ENCODE peak calls at places on chromosomes 11 and 22, in eight cellular contexts. P is BJ, K is GM23338, H is astrocyte of the spinal cord, S is H1, Y is tibial artery, I is stomach, R is right lobe of liver. Z is an unnamed sample.

GRCh38 chr11:2584812-2585565 is 114.8 kb downstream of the KCNQ1OT1 start:
- DNase-seq in P (no peak), K (no peak), H (no peak), S (no peak), Y (peak; percentile 13), I (peak; percentile 24), R (peak; percentile 40), Z (no peak)

GRCh38 chr11:114008331-114008730 is 33.4 kb downstream of the HTR3A start:
- DNase-seq in P (no peak), K (no peak), H (no peak), S (no peak), Y (no peak), I (no peak), R (no peak), Z (no peak)

GRCh38 chr22:45259754-45260394 is 19.2 kb upstream of the KIAA0930 start:
- DNase-seq in P (no peak), K (no peak), H (no peak), S (no peak), Y (no peak), I (no peak), R (no peak), Z (no peak)

GRCh38 chr11:1476946-1477736 is 9.4 kb downstream of the MOB2 start:
- DNase-seq in P (no peak), K (no peak), H (no peak), S (no peak), Y (no peak), I (no peak), R (peak; percentile 21), Z (no peak)

GRCh38 chr11:35619030-35619753 is 932 bp downstream of the FJX1 start:
- DNase-seq in P (no peak), K (peak; percentile 66), H (peak; percentile 64), S (peak; percentile 73), Y (peak; percentile 21), I (no peak), R (peak; percentile 63), Z (no peak)

GRCh38 chr11:134037093-134037908 is 31.6 kb upstream of the JAM3 start:
- DNase-seq in P (no peak), K (peak; percentile 82), H (peak; percentile 71), S (peak; percentile 83), Y (peak; percentile 66), I (peak; percentile 65), R (peak; percentile 66), Z (peak; percentile 32)

GRCh38 chr11:14973621-14974020 is 1.5 kb upstream of the CALCA start:
- DNase-seq in P (no peak), K (peak; percentile 60), H (peak; percentile 17), S (peak; percentile 63), Y (no peak), I (no peak), R (no peak), Z (no peak)

GRCh38 chr11:69822676-69823494 is 3.7 kb upstream of the FGF3 start:
- DNase-seq in P (no peak), K (no peak), H (no peak), S (no peak), Y (no peak), I (no peak), R (peak; percentile 29), Z (no peak)

GRCh38 chr11:65183201-65183891 is 1.6 kb downstream of the CAPN1 start:
- DNase-seq in P (no peak), K (peak; percentile 23), H (no peak), S (no peak), Y (no peak), I (no peak), R (no peak), Z (no peak)

GRCh38 chr22:21665047-21665851 is 563 bp upstream of the PPIL2 start:
- DNase-seq in P (no peak), K (no peak), H (no peak), S (no peak), Y (no peak), I (no peak), R (no peak), Z (no peak)

GRCh38 chr11:86481399-86481798 is 106.7 kb downstream of the CCDC81 start:
- DNase-seq in P (no peak), K (no peak), H (no peak), S (no peak), Y (no peak), I (no peak), R (no peak), Z (no peak)

GRCh38 chr22:45226681-45227186 is 14.0 kb downstream of the KIAA0930 start:
- DNase-seq in P (no peak), K (no peak), H (no peak), S (no peak), Y (peak; percentile 56), I (peak; percentile 41), R (no peak), Z (no peak)

GRCh38 chr11:69167130-69167915 is 11.6 kb downstream of the SMIM38 start:
- DNase-seq in P (no peak), K (no peak), H (no peak), S (no peak), Y (no peak), I (no peak), R (peak; percentile 5), Z (no peak)

GRCh38 chr11:27416568-27417176 is 53.7 kb upstream of the CCDC34 start:
- DNase-seq in P (no peak), K (no peak), H (no peak), S (no peak), Y (no peak), I (no peak), R (no peak), Z (no peak)

GRCh38 chr11:15826826-15827225 is 529.5 kb downstream of the SOX6 start:
- DNase-seq in P (no peak), K (peak; percentile 84), H (no peak), S (peak; percentile 97), Y (no peak), I (no peak), R (peak; percentile 54), Z (no peak)

GRCh38 chr11:63940786-63941185 is 2.0 kb downstream of the NAA40 start:
- DNase-seq in P (no peak), K (no peak), H (no peak), S (no peak), Y (no peak), I (no peak), R (no peak), Z (no peak)

GRCh38 chr11:63939351-63939920 is 634 bp downstream of the NAA40 start:
- DNase-seq in P (no peak), K (peak; percentile 62), H (no peak), S (no peak), Y (no peak), I (no peak), R (no peak), Z (no peak)

GRCh38 chr11:63941901-63942300 is 3.1 kb downstream of the NAA40 start:
- DNase-seq in P (no peak), K (no peak), H (no peak), S (no peak), Y (no peak), I (no peak), R (no peak), Z (no peak)

GRCh38 chr11:63937713-63938480 is 905 bp upstream of the NAA40 start:
- DNase-seq in P (no peak), K (peak; percentile 59), H (no peak), S (peak; percentile 59), Y (no peak), I (no peak), R (no peak), Z (no peak)

DNA sequence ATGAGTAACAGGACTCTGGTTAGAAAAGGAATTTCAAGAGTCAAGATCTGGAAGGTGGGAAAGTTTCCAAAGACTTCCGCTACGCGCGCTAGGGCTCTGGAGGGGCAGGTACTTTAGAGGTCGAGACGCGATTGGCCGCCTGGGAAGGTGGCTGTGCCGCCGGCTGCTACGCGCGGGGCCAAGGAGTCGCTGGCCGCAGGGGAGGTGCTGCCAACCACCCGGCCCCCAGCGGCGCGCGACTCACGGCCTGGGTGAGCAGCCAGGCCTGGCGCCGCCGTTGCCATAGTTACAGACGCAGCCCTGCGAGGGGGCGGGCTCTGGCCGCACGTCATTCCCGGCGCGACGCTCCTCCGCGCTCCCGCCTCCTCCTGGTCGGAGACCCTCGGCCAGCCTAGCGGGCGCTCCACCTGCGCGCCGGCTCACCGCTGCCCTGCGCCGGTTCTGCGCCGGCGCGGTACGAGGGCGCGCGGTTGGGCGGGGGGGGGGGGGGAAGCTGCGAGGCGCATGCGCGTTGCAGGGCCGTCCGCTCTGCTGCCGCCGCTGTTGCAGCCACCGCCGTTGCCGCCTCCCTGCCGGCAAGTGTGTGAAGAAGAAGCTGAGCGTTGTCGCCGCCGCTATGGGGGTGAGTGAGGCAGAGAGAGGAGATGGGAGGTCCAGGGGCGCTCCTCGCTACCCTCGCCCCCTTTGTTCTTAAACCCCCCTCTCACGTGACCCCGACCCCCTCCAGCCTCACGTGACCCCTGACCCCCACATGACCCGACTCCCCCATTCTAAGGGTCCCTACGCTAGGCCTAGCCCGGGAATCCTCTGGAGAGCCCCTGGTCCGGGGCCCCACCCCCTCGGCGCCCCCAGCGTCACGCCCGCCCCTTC is at the start of gene NAA40:
- DNase-seq in P (peak; percentile 55), K (peak; percentile 96), H (peak; percentile 96), S (peak; percentile 94), Y (peak; percentile 84), I (peak; percentile 95), R (peak; percentile 96), Z (peak; percentile 90)
- TF ChIP-seq CTCF in P (no peak), K (no peak), H (no peak), S (peak; percentile 0), Y (peak; percentile 27), I (no peak), R (no peak), Z (no peak)

GRCh38 chr11:109112748-109113378 is 309.1 kb upstream of the C11orf87 start:
- DNase-seq in P (no peak), K (no peak), H (no peak), S (no peak), Y (no peak), I (no peak), R (no peak), Z (no peak)
- H3K4me3 ChIP-seq in P (no peak overlapping the region), K (no peak overlapping the region), H (no peak overlapping the region), S (no peak overlapping the region), Y (no peak overlapping the region), I (no peak overlapping the region), R (no peak overlapping the region), Z (no peak overlapping the region)

GRCh38 chr11:128520206-128520885 is 67.0 kb downstream of the ETS1 start:
- DNase-seq in P (no peak), K (no peak), H (no peak), S (no peak), Y (no peak), I (no peak), R (no peak), Z (no peak)
- TF ChIP-seq CTCF in P (no peak), K (no peak), H (no peak), S (no peak), Y (no peak), I (no peak), R (no peak), Z (no peak)

DNA sequence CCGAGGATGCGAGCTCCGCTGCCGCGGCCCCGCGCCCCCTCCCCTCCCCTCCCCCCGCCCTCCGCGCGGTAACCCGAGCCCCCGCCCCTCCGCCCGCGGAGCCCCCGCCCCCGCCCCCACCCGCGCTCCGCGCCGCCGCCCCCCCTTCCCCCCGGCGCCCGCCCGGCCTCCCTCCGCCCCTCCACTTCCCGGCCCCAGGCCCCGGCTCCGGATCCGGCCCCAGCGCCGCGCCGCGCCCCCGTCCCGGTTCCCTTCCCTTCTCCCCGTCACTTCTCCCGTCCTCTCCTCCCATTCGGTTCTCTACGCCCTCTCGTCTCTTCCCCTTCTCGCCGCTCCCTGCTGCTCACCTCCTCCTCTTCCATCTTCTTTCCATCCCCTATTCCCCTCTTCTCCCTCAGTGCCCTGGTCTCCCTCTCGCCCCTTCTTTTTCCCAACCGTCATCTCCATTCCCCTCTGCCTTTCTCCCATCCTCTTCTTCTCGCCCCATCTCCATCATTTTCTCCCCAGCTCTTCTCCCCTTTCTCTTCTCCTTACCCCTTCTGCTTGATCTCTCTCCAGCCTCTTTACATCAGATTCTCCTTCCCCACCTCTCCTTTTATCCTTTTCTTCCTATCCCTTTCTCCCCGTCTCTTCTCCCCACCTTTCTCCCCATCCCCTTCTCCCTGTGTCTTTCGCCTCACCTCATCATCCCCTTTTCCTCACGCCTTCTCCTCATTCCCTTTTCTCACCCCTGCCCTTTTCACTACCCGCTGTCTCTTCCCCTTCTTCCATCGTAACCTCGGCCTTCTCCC is at the start of gene DCHS1:
- DNase-seq in P (no peak), K (peak; percentile 75), H (no peak), S (peak; percentile 67), Y (no peak), I (no peak), R (peak; percentile 56), Z (no peak)
- H3K4me3 ChIP-seq in P (peak within 1 kb of the TSS; percentile 44), K (peak within 1 kb of the TSS; percentile 84), H (peak within 1 kb of the TSS; percentile 52), S (peak within 1 kb of the TSS; percentile 91), Y (peak within 1 kb of the TSS; percentile 62), I (peak within 1 kb of the TSS; percentile 47), R (no peak within 1 kb of the TSS), Z (peak within 1 kb of the TSS; percentile 71)